ENCODE peak calls at places on chromosomes 13 and 19, in seven cellular contexts. One of them, this sample, is unnamed.

GRCh38 chr13:102852556-102852955 is 6.7 kb downstream of the ERCC5 start:
- DNase-seq in T-helper 9 cell: no peak
- DNase-seq in naive B cell: no peak
- DNase-seq in HTR-8/SVneo: no peak
- DNase-seq in HT-29: no peak
- DNase-seq in AG09319: no peak
- DNase-seq in T-helper 1 cell: no peak
- DNase-seq in this sample: no peak

GRCh38 chr19:4633140-4633967 is 6.0 kb upstream of the TNFAIP8L1 start:
- DNase-seq in T-helper 9 cell: peak
- DNase-seq in AG09319: no peak
- DNase-seq in T-helper 1 cell: no peak
- DNase-seq in HTR-8/SVneo: peak
- DNase-seq in naive B cell: peak
- DNase-seq in HT-29: peak
- DNase-seq in this sample: peak

GRCh38 chr13:84896128-84896527 is 903.1 kb downstream of the SLITRK6 start:
- DNase-seq in HT-29: peak
- DNase-seq in T-helper 9 cell: peak
- DNase-seq in AG09319: peak
- DNase-seq in HTR-8/SVneo: peak
- DNase-seq in T-helper 1 cell: no peak
- DNase-seq in naive B cell: peak
- DNase-seq in this sample: peak

GRCh38 chr13:100674363-100674847 is at the start of gene TMTC4:
- DNase-seq in HTR-8/SVneo: no peak
- DNase-seq in HT-29: no peak
- DNase-seq in T-helper 9 cell: no peak
- DNase-seq in T-helper 1 cell: no peak
- DNase-seq in AG09319: no peak
- DNase-seq in naive B cell: no peak
- DNase-seq in this sample: no peak

GRCh38 chr13:25306671-25307464 is 5.4 kb downstream of the NUP58 start:
- DNase-seq in T-helper 1 cell: no peak
- DNase-seq in HT-29: no peak
- DNase-seq in AG09319: no peak
- DNase-seq in HTR-8/SVneo: no peak
- DNase-seq in T-helper 9 cell: no peak
- DNase-seq in naive B cell: no peak
- DNase-seq in this sample: no peak

GRCh38 chr13:36193151-36193855 is 21.1 kb downstream of the SOHLH2 start:
- DNase-seq in T-helper 1 cell: no peak
- DNase-seq in AG09319: no peak
- DNase-seq in T-helper 9 cell: no peak
- DNase-seq in HT-29: no peak
- DNase-seq in naive B cell: no peak
- DNase-seq in HTR-8/SVneo: no peak
- DNase-seq in this sample: no peak

GRCh38 chr13:99981115-99982020 is at the start of gene ZIC2:
- DNase-seq in T-helper 1 cell: no peak
- DNase-seq in T-helper 9 cell: no peak
- DNase-seq in AG09319: no peak
- DNase-seq in HT-29: peak
- DNase-seq in naive B cell: no peak
- DNase-seq in HTR-8/SVneo: no peak
- DNase-seq in this sample: no peak

GRCh38 chr19:45664575-45664974 is 3.4 kb upstream of the GIPR start:
- DNase-seq in T-helper 1 cell: no peak
- DNase-seq in HT-29: no peak
- DNase-seq in naive B cell: no peak
- DNase-seq in T-helper 9 cell: no peak
- DNase-seq in AG09319: no peak
- DNase-seq in HTR-8/SVneo: no peak
- DNase-seq in this sample: no peak

GRCh38 chr13:99911069-99911964 is 60.2 kb downstream of the ZIC5 start:
- DNase-seq in AG09319: no peak
- DNase-seq in naive B cell: no peak
- DNase-seq in HTR-8/SVneo: no peak
- DNase-seq in T-helper 9 cell: no peak
- DNase-seq in T-helper 1 cell: no peak
- DNase-seq in HT-29: no peak
- DNase-seq in this sample: no peak

GRCh38 chr19:4183967-4184717 is 1.7 kb downstream of the ANKRD24 start:
- DNase-seq in HT-29: no peak
- DNase-seq in HTR-8/SVneo: no peak
- DNase-seq in T-helper 9 cell: no peak
- DNase-seq in AG09319: no peak
- DNase-seq in naive B cell: no peak
- DNase-seq in T-helper 1 cell: no peak
- DNase-seq in this sample: no peak

GRCh38 chr13:73738626-73739025 is 395.6 kb downstream of the KLF12 start:
- DNase-seq in HT-29: no peak
- DNase-seq in HTR-8/SVneo: no peak
- DNase-seq in T-helper 9 cell: no peak
- DNase-seq in T-helper 1 cell: no peak
- DNase-seq in naive B cell: no peak
- DNase-seq in AG09319: no peak
- DNase-seq in this sample: no peak